ENCODE peak calls at places on chromosomes 12 and 14, in ten cellular contexts. One of them, this sample, is unnamed.

GRCh38 chr14:53152909-53153701 is at the start of gene DDHD1:
- DNase-seq in activated naive CD8-positive, alpha-beta T cell treated with anti-CD3 and anti-CD28 coated beads, Interleukin-2, amount 50 U/mL, for 24 hours: peak
- DNase-seq in GM10248: peak
- DNase-seq in fibroblast of mammary gland: peak
- DNase-seq in left ventricle myocardium inferior: peak
- DNase-seq in epithelial cell of proximal tubule: no peak
- DNase-seq in cardiac muscle cell: peak
- DNase-seq in kidney tubule cell: peak
- DNase-seq in left kidney: peak
- DNase-seq in NCI-H2081 treated with DMSO at 0.1 percent for 48 hours: no peak
- DNase-seq in this sample: peak

GRCh38 chr12:120252071-120252906 is 13.2 kb downstream of the PXN start:
- DNase-seq in activated naive CD8-positive, alpha-beta T cell treated with anti-CD3 and anti-CD28 coated beads, Interleukin-2, amount 50 U/mL, for 24 hours: peak
- DNase-seq in GM10248: no peak
- DNase-seq in fibroblast of mammary gland: no peak
- DNase-seq in left ventricle myocardium inferior: no peak
- DNase-seq in epithelial cell of proximal tubule: no peak
- DNase-seq in cardiac muscle cell: no peak
- DNase-seq in kidney tubule cell: peak
- DNase-seq in left kidney: no peak
- DNase-seq in NCI-H2081 treated with DMSO at 0.1 percent for 48 hours: no peak
- DNase-seq in this sample: no peak

GRCh38 chr12:85733984-85734383 is 102.2 kb downstream of the RASSF9 start:
- DNase-seq in activated naive CD8-positive, alpha-beta T cell treated with anti-CD3 and anti-CD28 coated beads, Interleukin-2, amount 50 U/mL, for 24 hours: no peak
- DNase-seq in GM10248: no peak
- DNase-seq in fibroblast of mammary gland: peak
- DNase-seq in left ventricle myocardium inferior: no peak
- DNase-seq in epithelial cell of proximal tubule: no peak
- DNase-seq in cardiac muscle cell: no peak
- DNase-seq in kidney tubule cell: no peak
- DNase-seq in left kidney: no peak
- DNase-seq in NCI-H2081 treated with DMSO at 0.1 percent for 48 hours: no peak
- DNase-seq in this sample: no peak

GRCh38 chr12:89448526-89448925 is 76.1 kb downstream of the GALNT4 start:
- DNase-seq in activated naive CD8-positive, alpha-beta T cell treated with anti-CD3 and anti-CD28 coated beads, Interleukin-2, amount 50 U/mL, for 24 hours: no peak
- DNase-seq in GM10248: no peak
- DNase-seq in fibroblast of mammary gland: no peak
- DNase-seq in left ventricle myocardium inferior: no peak
- DNase-seq in epithelial cell of proximal tubule: no peak
- DNase-seq in cardiac muscle cell: no peak
- DNase-seq in kidney tubule cell: no peak
- DNase-seq in left kidney: no peak
- DNase-seq in NCI-H2081 treated with DMSO at 0.1 percent for 48 hours: no peak
- DNase-seq in this sample: no peak

GRCh38 chr12:30753761-30754382 is 879 bp downstream of the CAPRIN2 start:
- DNase-seq in activated naive CD8-positive, alpha-beta T cell treated with anti-CD3 and anti-CD28 coated beads, Interleukin-2, amount 50 U/mL, for 24 hours: no peak
- DNase-seq in GM10248: no peak
- DNase-seq in fibroblast of mammary gland: peak
- DNase-seq in left ventricle myocardium inferior: no peak
- DNase-seq in epithelial cell of proximal tubule: no peak
- DNase-seq in cardiac muscle cell: no peak
- DNase-seq in kidney tubule cell: peak
- DNase-seq in left kidney: peak
- DNase-seq in NCI-H2081 treated with DMSO at 0.1 percent for 48 hours: no peak
- DNase-seq in this sample: no peak

GRCh38 chr14:105908481-105908911 is 382.1 kb downstream of the TMEM121 start:
- DNase-seq in activated naive CD8-positive, alpha-beta T cell treated with anti-CD3 and anti-CD28 coated beads, Interleukin-2, amount 50 U/mL, for 24 hours: peak
- DNase-seq in GM10248: peak
- DNase-seq in fibroblast of mammary gland: no peak
- DNase-seq in left ventricle myocardium inferior: no peak
- DNase-seq in epithelial cell of proximal tubule: no peak
- DNase-seq in cardiac muscle cell: no peak
- DNase-seq in kidney tubule cell: no peak
- DNase-seq in left kidney: no peak
- DNase-seq in NCI-H2081 treated with DMSO at 0.1 percent for 48 hours: no peak
- DNase-seq in this sample: no peak

GRCh38 chr14:64053694-64054669 is 201.2 kb downstream of the SYNE2 start:
- DNase-seq in activated naive CD8-positive, alpha-beta T cell treated with anti-CD3 and anti-CD28 coated beads, Interleukin-2, amount 50 U/mL, for 24 hours: no peak
- DNase-seq in GM10248: no peak
- DNase-seq in fibroblast of mammary gland: peak
- DNase-seq in left ventricle myocardium inferior: no peak
- DNase-seq in epithelial cell of proximal tubule: peak
- DNase-seq in cardiac muscle cell: no peak
- DNase-seq in kidney tubule cell: peak
- DNase-seq in left kidney: no peak
- DNase-seq in NCI-H2081 treated with DMSO at 0.1 percent for 48 hours: no peak
- DNase-seq in this sample: no peak

GRCh38 chr14:79706382-79706781 is 504.9 kb downstream of the DIO2 start:
- DNase-seq in activated naive CD8-positive, alpha-beta T cell treated with anti-CD3 and anti-CD28 coated beads, Interleukin-2, amount 50 U/mL, for 24 hours: no peak
- DNase-seq in GM10248: no peak
- DNase-seq in fibroblast of mammary gland: no peak
- DNase-seq in left ventricle myocardium inferior: no peak
- DNase-seq in epithelial cell of proximal tubule: no peak
- DNase-seq in cardiac muscle cell: peak
- DNase-seq in kidney tubule cell: no peak
- DNase-seq in left kidney: no peak
- DNase-seq in NCI-H2081 treated with DMSO at 0.1 percent for 48 hours: no peak
- DNase-seq in this sample: no peak

GRCh38 chr14:36443374-36443773 is 76.7 kb downstream of the NKX2-1 start:
- DNase-seq in activated naive CD8-positive, alpha-beta T cell treated with anti-CD3 and anti-CD28 coated beads, Interleukin-2, amount 50 U/mL, for 24 hours: no peak
- DNase-seq in GM10248: no peak
- DNase-seq in fibroblast of mammary gland: no peak
- DNase-seq in left ventricle myocardium inferior: no peak
- DNase-seq in epithelial cell of proximal tubule: no peak
- DNase-seq in cardiac muscle cell: no peak
- DNase-seq in kidney tubule cell: no peak
- DNase-seq in left kidney: no peak
- DNase-seq in NCI-H2081 treated with DMSO at 0.1 percent for 48 hours: no peak
- DNase-seq in this sample: no peak

GRCh38 chr14:83734431-83734830 is 1795.5 kb upstream of the FLRT2 start:
- DNase-seq in activated naive CD8-positive, alpha-beta T cell treated with anti-CD3 and anti-CD28 coated beads, Interleukin-2, amount 50 U/mL, for 24 hours: no peak
- DNase-seq in GM10248: no peak
- DNase-seq in fibroblast of mammary gland: no peak
- DNase-seq in left ventricle myocardium inferior: no peak
- DNase-seq in epithelial cell of proximal tubule: no peak
- DNase-seq in cardiac muscle cell: no peak
- DNase-seq in kidney tubule cell: no peak
- DNase-seq in left kidney: no peak
- DNase-seq in NCI-H2081 treated with DMSO at 0.1 percent for 48 hours: no peak
- DNase-seq in this sample: no peak

GRCh38 chr12:100251917-100252316 is 15.0 kb downstream of the DEPDC4 start:
- DNase-seq in activated naive CD8-positive, alpha-beta T cell treated with anti-CD3 and anti-CD28 coated beads, Interleukin-2, amount 50 U/mL, for 24 hours: no peak
- DNase-seq in GM10248: no peak
- DNase-seq in fibroblast of mammary gland: no peak
- DNase-seq in left ventricle myocardium inferior: no peak
- DNase-seq in epithelial cell of proximal tubule: peak
- DNase-seq in cardiac muscle cell: no peak
- DNase-seq in kidney tubule cell: peak
- DNase-seq in left kidney: peak
- DNase-seq in NCI-H2081 treated with DMSO at 0.1 percent for 48 hours: no peak
- DNase-seq in this sample: no peak

GRCh38 chr12:6336859-6337744 is 4.8 kb downstream of the TNFRSF1A start:
- DNase-seq in activated naive CD8-positive, alpha-beta T cell treated with anti-CD3 and anti-CD28 coated beads, Interleukin-2, amount 50 U/mL, for 24 hours: peak
- DNase-seq in GM10248: no peak
- DNase-seq in fibroblast of mammary gland: no peak
- DNase-seq in left ventricle myocardium inferior: no peak
- DNase-seq in epithelial cell of proximal tubule: no peak
- DNase-seq in cardiac muscle cell: no peak
- DNase-seq in kidney tubule cell: no peak
- DNase-seq in left kidney: no peak
- DNase-seq in NCI-H2081 treated with DMSO at 0.1 percent for 48 hours: no peak
- DNase-seq in this sample: no peak

GRCh38 chr14:74591899-74592298 is 20.1 kb downstream of the LTBP2 start:
- DNase-seq in activated naive CD8-positive, alpha-beta T cell treated with anti-CD3 and anti-CD28 coated beads, Interleukin-2, amount 50 U/mL, for 24 hours: no peak
- DNase-seq in GM10248: no peak
- DNase-seq in fibroblast of mammary gland: no peak
- DNase-seq in left ventricle myocardium inferior: no peak
- DNase-seq in epithelial cell of proximal tubule: no peak
- DNase-seq in cardiac muscle cell: peak
- DNase-seq in kidney tubule cell: no peak
- DNase-seq in left kidney: no peak
- DNase-seq in NCI-H2081 treated with DMSO at 0.1 percent for 48 hours: no peak
- DNase-seq in this sample: no peak

This sample was measured in uterus.